ENCODE peak calls at places on chromosomes 7 and 10, in nine cellular contexts. B is HCT116, R is Panc1, P is dorsolateral prefrontal cortex, D is MM.1S, N is uterus, Z is endodermal cell, A is aorta, K is upper lobe of right lung. M is an unnamed sample.

GRCh38 chr7:81430150-81430549 is 339.7 kb downstream of the HGF start:
- DNase-seq in B (no peak), R (no peak), P (no peak), D (no peak), N (no peak), Z (no peak), A (no peak), K (no peak), M (no peak)

GRCh38 chr7:100684534-100685042 is 9.5 kb downstream of the GIGYF1 start:
- DNase-seq in B (no peak), R (no peak), P (no peak), D (no peak), N (no peak), Z (no peak), A (no peak), K (no peak), M (no peak)

GRCh38 chr7:132453825-132454224 is 122.4 kb downstream of the PLXNA4 start:
- DNase-seq in B (no peak), R (no peak), P (no peak), D (no peak), N (no peak), Z (no peak), A (no peak), K (no peak), M (no peak)

GRCh38 chr10:1151071-1152033 is 95.2 kb downstream of the WDR37 start:
- DNase-seq in B (no peak), R (no peak), P (no peak), D (no peak), N (no peak), Z (no peak), A (no peak), K (peak), M (no peak)

GRCh38 chr7:88759216-88759955 is at the start of gene ZNF804B:
- DNase-seq in B (no peak), R (no peak), P (peak), D (no peak), N (no peak), Z (peak), A (peak), K (peak), M (peak)

GRCh38 chr7:75872073-75872782 is 6.6 kb upstream of the RHBDD2 start:
- DNase-seq in B (no peak), R (no peak), P (no peak), D (no peak), N (no peak), Z (no peak), A (no peak), K (no peak), M (peak)

GRCh38 chr7:45726883-45727282 is 146.0 kb downstream of the CCDC201 start:
- DNase-seq in B (no peak), R (no peak), P (no peak), D (no peak), N (no peak), Z (no peak), A (no peak), K (peak), M (no peak)

GRCh38 chr10:122565766-122566206 is 5.2 kb downstream of the DMBT1 start:
- DNase-seq in B (peak), R (peak), P (peak), D (peak), N (peak), Z (peak), A (peak), K (peak), M (peak)

GRCh38 chr7:50552921-50553320 is 12.3 kb downstream of the DDC start:
- DNase-seq in B (no peak), R (no peak), P (no peak), D (no peak), N (no peak), Z (peak), A (no peak), K (no peak), M (no peak)

GRCh38 chr7:121313793-121314676 is 14.8 kb upstream of the WNT16 start:
- DNase-seq in B (peak), R (no peak), P (no peak), D (peak), N (no peak), Z (no peak), A (no peak), K (no peak), M (no peak)

GRCh38 chr10:58952747-58953466 is 223.5 kb upstream of the PHYHIPL start:
- DNase-seq in B (peak), R (peak), P (peak), D (peak), N (peak), Z (peak), A (no peak), K (no peak), M (peak)

GRCh38 chr10:79127151-79127961 is 58.6 kb downstream of the ZMIZ1 start:
- DNase-seq in B (peak), R (no peak), P (no peak), D (no peak), N (peak), Z (peak), A (peak), K (peak), M (peak)

GRCh38 chr10:93568105-93568390 is 1.6 kb downstream of the FFAR4 start:
- DNase-seq in B (no peak), R (no peak), P (no peak), D (no peak), N (no peak), Z (peak), A (no peak), K (no peak), M (no peak)

GRCh38 chr10:109845308-109845707 is 78.0 kb downstream of the XPNPEP1 start:
- DNase-seq in B (no peak), R (no peak), P (no peak), D (no peak), N (no peak), Z (no peak), A (no peak), K (no peak), M (no peak)

GRCh38 chr10:43683451-43684197 is 34.9 kb upstream of the ZNF32 start:
- DNase-seq in B (no peak), R (no peak), P (no peak), D (peak), N (no peak), Z (peak), A (no peak), K (no peak), M (no peak)

GRCh38 chr10:96512997-96513685 is 585 bp downstream of the TLL2 start:
- DNase-seq in B (no peak), R (no peak), P (no peak), D (no peak), N (no peak), Z (no peak), A (no peak), K (no peak), M (no peak)
- H3K27ac ChIP-seq in B (no peak), R (no peak), P (peak), D (no peak), N (no peak), Z (no peak), A (no peak), K (no peak), M (peak)

GRCh38 chr7:117871778-117872538 is 1.3 kb downstream of the CTTNBP2 start:
- DNase-seq in B (no peak), R (no peak), P (no peak), D (no peak), N (peak), Z (peak), A (peak), K (no peak), M (no peak)
- H3K27ac ChIP-seq in B (peak), R (no peak), P (peak), D (no peak), N (peak), Z (no peak), A (no peak), K (no peak), M (no peak)

GRCh38 chr7:139660317-139661042 is 117.3 kb downstream of the HIPK2 start:
- DNase-seq in B (no peak), R (no peak), P (no peak), D (no peak), N (no peak), Z (no peak), A (no peak), K (no peak), M (no peak)
- H3K27ac ChIP-seq in B (no peak), R (no peak), P (peak), D (no peak), N (peak), Z (no peak), A (no peak), K (no peak), M (peak)

GRCh38 chr7:21450076-21450475 is 22.2 kb downstream of the SP4 start:
- DNase-seq in B (no peak), R (no peak), P (no peak), D (no peak), N (no peak), Z (no peak), A (no peak), K (no peak), M (no peak)

GRCh38 chr7:21454182-21454581 is 26.3 kb downstream of the SP4 start:
- DNase-seq in B (peak), R (no peak), P (no peak), D (no peak), N (no peak), Z (no peak), A (no peak), K (no peak), M (no peak)

GRCh38 chr7:21448974-21449373 is 21.1 kb downstream of the SP4 start:
- DNase-seq in B (no peak), R (no peak), P (no peak), D (no peak), N (no peak), Z (no peak), A (no peak), K (no peak), M (no peak)

GRCh38 chr7:21454906-21455305 is 27.0 kb downstream of the SP4 start:
- DNase-seq in B (no peak), R (no peak), P (no peak), D (no peak), N (no peak), Z (no peak), A (no peak), K (no peak), M (no peak)

GRCh38 chr7:21450876-21451275 is 23.0 kb downstream of the SP4 start:
- DNase-seq in B (no peak), R (no peak), P (no peak), D (no peak), N (no peak), Z (no peak), A (no peak), K (no peak), M (no peak)
- H3K27ac ChIP-seq in B (no peak), R (no peak), P (no peak), D (no peak), N (no peak), Z (no peak), A (no peak), K (no peak), M (no peak)

M was measured in heart right ventricle.